ENCODE peak calls at places on chromosomes 6 and 20, in eight cellular contexts. L is nephron progenitor cell, A is pancreas, P is psoas muscle, U is colonic mucosa, C is ovary, S is lower lobe of right lung, F is heart left ventricle. W is an unnamed sample.

GRCh38 chr6:161128680-161129196 is 137.2 kb downstream of the MAP3K4 start:
- DNase-seq in L (no peak), A (no peak), P (no peak), U (no peak), C (no peak), S (no peak), F (no peak), W (no peak)

GRCh38 chr20:4896971-4897497 is 104.3 kb downstream of the SLC23A2 start:
- DNase-seq in L (no peak), A (no peak), P (no peak), U (peak; percentile 36), C (no peak), S (no peak), F (no peak), W (no peak)

GRCh38 chr6:89375427-89375868 is 22.9 kb upstream of the UBE2J1 start:
- DNase-seq in L (peak; percentile 35), A (peak; percentile 83), P (peak; percentile 85), U (peak; percentile 77), C (no peak), S (peak; percentile 88), F (peak; percentile 63), W (peak; percentile 61)

GRCh38 chr6:37088897-37089296 is 81.1 kb upstream of the PIM1 start:
- DNase-seq in L (no peak), A (no peak), P (no peak), U (no peak), C (no peak), S (no peak), F (no peak), W (no peak)

GRCh38 chr6:29790626-29791025 is 37.0 kb upstream of the HLA-G start:
- DNase-seq in L (no peak), A (no peak), P (no peak), U (no peak), C (no peak), S (no peak), F (no peak), W (no peak)

GRCh38 chr6:37612475-37612874 is 85.2 kb downstream of the MDGA1 start:
- DNase-seq in L (no peak), A (no peak), P (no peak), U (no peak), C (no peak), S (no peak), F (no peak), W (no peak)

GRCh38 chr6:32046450-32047083 is 8.4 kb downstream of the CYP21A2 start:
- DNase-seq in L (no peak), A (no peak), P (peak; percentile 80), U (peak; percentile 23), C (peak; percentile 70), S (no peak), F (peak; percentile 69), W (no peak)

GRCh38 chr6:42047790-42048405 is 2.4 kb upstream of the TAF8 start:
- DNase-seq in L (no peak), A (no peak), P (no peak), U (no peak), C (no peak), S (no peak), F (no peak), W (no peak)

GRCh38 chr6:29813809-29814208 is 13.8 kb upstream of the HLA-G start:
- DNase-seq in L (no peak), A (no peak), P (no peak), U (no peak), C (no peak), S (no peak), F (no peak), W (no peak)

GRCh38 chr20:45993197-45993951 is 15.3 kb upstream of the MMP9 start:
- DNase-seq in L (no peak), A (no peak), P (no peak), U (peak; percentile 37), C (no peak), S (peak; percentile 50), F (no peak), W (no peak)

GRCh38 chr6:44052419-44053011 is 74.7 kb downstream of the MRPL14 start:
- DNase-seq in L (no peak), A (no peak), P (peak; percentile 80), U (no peak), C (no peak), S (peak; percentile 62), F (peak; percentile 53), W (no peak)

GRCh38 chr6:106112446-106112845 is 26.3 kb downstream of the PRDM1 start:
- DNase-seq in L (no peak), A (no peak), P (no peak), U (no peak), C (no peak), S (no peak), F (no peak), W (no peak)

GRCh38 chr20:62123450-62124118 is 1.3 kb downstream of the LSM14B start:
- DNase-seq in L (no peak), A (no peak), P (no peak), U (no peak), C (no peak), S (no peak), F (no peak), W (no peak)

GRCh38 chr6:157708933-157709332 is 114.1 kb upstream of the SNX9 start:
- DNase-seq in L (no peak), A (no peak), P (no peak), U (no peak), C (no peak), S (no peak), F (no peak), W (no peak)

GRCh38 chr20:3470208-3470626 is 601 bp upstream of the ATRN start:
- DNase-seq in L (no peak), A (peak; percentile 39), P (no peak), U (no peak), C (no peak), S (no peak), F (no peak), W (no peak)

GRCh38 chr6:112296122-112296521 is 41.8 kb upstream of the LAMA4 start:
- DNase-seq in L (peak; percentile 6), A (no peak), P (no peak), U (no peak), C (no peak), S (no peak), F (no peak), W (peak; percentile 39)

GRCh38 chr6:157428418-157429202 is 47.6 kb downstream of the ZDHHC14 start:
- DNase-seq in L (no peak), A (no peak), P (no peak), U (no peak), C (no peak), S (no peak), F (no peak), W (no peak)

GRCh38 chr20:57037689-57038088 is 228.8 kb downstream of the BMP7 start:
- DNase-seq in L (no peak), A (no peak), P (no peak), U (no peak), C (no peak), S (no peak), F (no peak), W (no peak)

GRCh38 chr6:138576303-138576702 is 77.0 kb upstream of the NHSL1 start:
- DNase-seq in L (no peak), A (no peak), P (no peak), U (no peak), C (no peak), S (no peak), F (no peak), W (no peak)

DNA sequence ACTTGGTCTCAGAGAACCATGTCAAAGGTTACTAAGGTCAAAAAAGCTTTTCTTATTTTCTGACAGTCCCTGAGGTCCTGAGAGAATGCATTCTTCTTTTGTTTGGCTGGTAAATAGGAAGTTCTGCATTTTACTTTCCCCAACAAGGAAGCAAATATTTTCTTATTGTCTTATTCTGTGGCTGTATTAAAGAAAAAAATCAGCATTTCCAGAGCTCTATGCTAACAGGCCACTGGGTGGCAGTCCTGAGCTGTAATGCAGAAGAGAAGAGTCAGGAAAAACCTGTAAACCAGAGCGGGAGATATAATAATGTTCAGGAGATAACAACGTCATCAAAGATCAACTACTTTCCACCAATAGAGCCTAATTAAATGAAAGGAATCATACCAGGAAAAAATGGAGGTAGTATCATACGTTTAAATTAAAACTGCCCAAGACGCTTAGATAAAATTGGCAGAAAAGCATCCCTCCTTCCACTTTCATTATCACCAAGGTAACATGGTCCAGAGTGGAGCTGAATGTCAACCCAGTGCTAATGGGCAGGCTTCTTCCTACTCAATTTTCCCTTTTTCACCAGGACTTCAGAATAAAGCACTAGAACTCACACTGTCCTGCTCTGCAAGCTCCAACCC is 55.6 kb upstream of the CARMIL1 start:
- DNase-seq in L (peak; percentile 73), A (no peak), P (peak; percentile 68), U (peak; percentile 81), C (peak; percentile 70), S (peak; percentile 50), F (peak; percentile 71), W (peak; percentile 66)
- TF ChIP-seq CTCF in L (peak; percentile 92), A (peak; percentile 66), P (peak; percentile 84), U (peak; percentile 87), C (peak; percentile 92), S (peak; percentile 83), F (peak; percentile 87), W (peak; percentile 90)

GRCh38 chr6:159463440-159463839 is 229.6 kb downstream of the SOD2 start:
- DNase-seq in L (no peak), A (no peak), P (no peak), U (no peak), C (no peak), S (no peak), F (no peak), W (no peak)
- TF ChIP-seq CTCF in L (peak; percentile 24), A (no peak), P (no peak), U (no peak), C (no peak), S (peak; percentile 17), F (peak; percentile 12), W (peak; percentile 51)

DNA sequence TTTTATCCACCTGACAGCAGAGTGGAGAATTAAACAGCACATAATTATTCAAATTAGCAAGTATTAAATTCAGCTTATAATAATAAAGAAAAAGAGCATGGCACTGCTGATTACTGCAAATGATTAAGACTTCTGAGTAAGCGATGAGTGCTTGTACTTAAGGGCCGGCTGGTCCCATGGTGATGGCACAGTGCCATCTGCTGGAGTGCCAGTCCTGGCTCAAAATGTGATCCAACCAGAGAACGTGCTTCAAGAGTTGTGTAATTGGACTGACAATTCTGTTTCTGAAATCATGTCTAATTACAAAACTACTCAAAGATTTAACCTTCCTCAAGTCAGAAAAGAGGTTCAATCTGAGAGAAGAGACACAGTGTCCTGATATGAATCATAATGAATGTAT is 181.6 kb upstream of the RGS17 start:
- DNase-seq in L (peak; percentile 25), A (peak; percentile 59), P (no peak), U (peak; percentile 35), C (no peak), S (peak; percentile 80), F (peak; percentile 44), W (peak; percentile 45)
- TF ChIP-seq CTCF in L (peak; percentile 52), A (no peak), P (no peak), U (peak; percentile 38), C (no peak), S (peak; percentile 21), F (no peak), W (peak; percentile 28)

GRCh38 chr6:81876977-81877376 is 124.5 kb upstream of the TENT5A start:
- DNase-seq in L (no peak), A (no peak), P (no peak), U (no peak), C (no peak), S (no peak), F (no peak), W (no peak)
- TF ChIP-seq CTCF in L (no peak), A (no peak), P (no peak), U (no peak), C (no peak), S (no peak), F (no peak), W (no peak)

W was measured in endothelial cell.